ENCODE peak calls at places on chromosome 9, in six cellular contexts. W, A, C, U, S and R are unnamed samples.

GRCh38 chr9:127898433-127899199 is 787 bp downstream of the ST6GALNAC6 start:
- DNase-seq in S (no peak), A (peak; percentile 71), U (no peak), W (peak; percentile 64), C (no peak), R (peak; percentile 95)

GRCh38 chr9:135554718-135555117 is 6.8 kb upstream of the PAEP start:
- DNase-seq in C (no peak), S (no peak), U (no peak), A (no peak), W (no peak), R (no peak)

GRCh38 chr9:79308012-79308411 is 263.8 kb upstream of the TLE4 start:
- DNase-seq in A (no peak), U (no peak), C (no peak), S (no peak), W (no peak), R (no peak)

GRCh38 chr9:120338340-120338739 is 241.6 kb downstream of the CDK5RAP2 start:
- DNase-seq in W (no peak), A (no peak), S (no peak), U (no peak), C (no peak), R (no peak)

GRCh38 chr9:38250279-38251035 is 142.0 kb upstream of the ALDH1B1 start:
- DNase-seq in U (peak; percentile 67), W (no peak), A (no peak), S (no peak), C (no peak), R (no peak)

GRCh38 chr9:134972140-134972539 is 54.4 kb upstream of the FCN1 start:
- DNase-seq in C (no peak), U (no peak), A (no peak), S (no peak), W (no peak), R (no peak)

GRCh38 chr9:92970467-92970923 is 23.2 kb downstream of the FGD3 start:
- DNase-seq in C (peak; percentile 72), U (no peak), A (no peak), W (no peak), S (peak; percentile 48), R (peak; percentile 6)

GRCh38 chr9:130741831-130742449 is 48.4 kb downstream of the EXOSC2 start:
- DNase-seq in U (no peak), A (peak; percentile 59), S (no peak), W (no peak), C (no peak), R (peak; percentile 83)

GRCh38 chr9:116760636-116761035 is 73.5 kb downstream of the TRIM32 start:
- DNase-seq in W (no peak), A (no peak), U (no peak), S (no peak), C (no peak), R (no peak)

GRCh38 chr9:68974901-68975300 is 39.0 kb downstream of the PRKACG start:
- DNase-seq in A (no peak), C (no peak), U (no peak), W (no peak), S (no peak), R (no peak)

GRCh38 chr9:4762108-4762888 is 21.3 kb upstream of the AK3 start:
- DNase-seq in W (peak; percentile 44), A (peak; percentile 73), U (no peak), S (peak; percentile 91), C (peak; percentile 54), R (peak; percentile 85)

GRCh38 chr9:133991211-133991921 is 758 bp downstream of the VAV2 start:
- DNase-seq in S (no peak), W (no peak), U (no peak), A (no peak), C (no peak), R (no peak)

GRCh38 chr9:135463140-135463539 is 16.4 kb upstream of the PPP1R26 start:
- DNase-seq in U (no peak), A (peak; percentile 34), C (no peak), W (no peak), S (peak; percentile 31), R (peak; percentile 63)

GRCh38 chr9:80664327-80665210 is 1024.8 kb downstream of the TLE1 start:
- DNase-seq in U (no peak), A (peak; percentile 9), S (peak; percentile 47), W (no peak), C (no peak), R (peak; percentile 11)

GRCh38 chr9:91451431-91452270 is 28.0 kb upstream of the NFIL3 start:
- DNase-seq in U (no peak), C (no peak), S (no peak), W (no peak), A (no peak), R (peak; percentile 66)

GRCh38 chr9:134830126-134830525 is 50.5 kb upstream of the FCN2 start:
- DNase-seq in U (no peak), S (no peak), A (no peak), C (no peak), W (no peak), R (no peak)

GRCh38 chr9:89482950-89483349 is 15.0 kb downstream of the SEMA4D start:
- DNase-seq in W (no peak), S (no peak), C (no peak), A (no peak), U (no peak), R (no peak)

GRCh38 chr9:81687521-81688261 is 1.7 kb downstream of the TLE1 start:
- DNase-seq in U (no peak), S (peak; percentile 14), C (no peak), W (no peak), A (peak; percentile 29), R (no peak)

GRCh38 chr9:17204611-17205165 is 69.8 kb downstream of the CNTLN start:
- DNase-seq in U (no peak), S (no peak), C (no peak), W (no peak), A (no peak), R (no peak)

GRCh38 chr9:16282216-16282615 is 588.3 kb downstream of the BNC2 start:
- DNase-seq in U (no peak), S (no peak), A (no peak), W (peak; percentile 18), C (no peak), R (peak; percentile 67)

GRCh38 chr9:27880135-27880534 is 306.9 kb upstream of the C9orf72 start:
- DNase-seq in S (no peak), A (no peak), W (no peak), U (no peak), C (no peak), R (no peak)

GRCh38 chr9:108580021-108580439 is 275.8 kb downstream of the ACTL7B start:
- DNase-seq in S (peak; percentile 96), A (peak; percentile 3), W (no peak), U (no peak), C (no peak), R (peak; percentile 57)

GRCh38 chr9:110256142-110256391 is 240 bp downstream of the TXN start:
- DNase-seq in W (no peak), U (no peak), A (no peak), S (no peak), C (no peak), R (no peak)

GRCh38 chr9:113574381-113575262 is 111.1 kb downstream of the RGS3 start:
- DNase-seq in C (no peak), S (peak; percentile 23), W (no peak), U (no peak), A (no peak), R (peak; percentile 29)

GRCh38 chr9:93917121-93917853 is 37.9 kb downstream of the BARX1 start:
- DNase-seq in U (no peak), S (no peak), A (no peak), C (no peak), W (no peak), R (no peak)

GRCh38 chr9:116101516-116101915 is 52.1 kb upstream of the PAPPA start:
- DNase-seq in C (no peak), U (no peak), A (peak; percentile 53), W (no peak), S (no peak), R (peak; percentile 96)

GRCh38 chr9:115034801-115035200 is 83.2 kb downstream of the TNC start:
- DNase-seq in S (no peak), U (no peak), A (peak; percentile 89), W (peak; percentile 59), C (no peak), R (peak; percentile 85)

GRCh38 chr9:115033800-115034199 is 84.2 kb downstream of the TNC start:
- DNase-seq in U (no peak), S (no peak), A (no peak), W (no peak), C (no peak), R (no peak)

GRCh38 chr9:115036691-115037090 is 81.3 kb downstream of the TNC start:
- DNase-seq in W (no peak), S (no peak), C (no peak), A (no peak), U (no peak), R (no peak)

GRCh38 chr9:115038138-115038537 is 79.8 kb downstream of the TNC start:
- DNase-seq in A (no peak), C (no peak), W (no peak), S (no peak), U (no peak), R (peak; percentile 8)

GRCh38 chr9:115035872-115036612 is 81.9 kb downstream of the TNC start:
- DNase-seq in A (peak; percentile 87), U (no peak), S (peak; percentile 61), W (peak; percentile 47), C (no peak), R (peak; percentile 73)
- H3K4me3 ChIP-seq in A (no peak overlapping the region), U (no peak overlapping the region), S (no peak overlapping the region), W (no peak overlapping the region), C (no peak overlapping the region), R (no peak overlapping the region)

GRCh38 chr9:87323933-87324332 is 173.7 kb upstream of the DAPK1 start:
- DNase-seq in W (no peak), C (no peak), S (no peak), A (no peak), U (no peak), R (no peak)

GRCh38 chr9:87322840-87323635 is 174.6 kb upstream of the DAPK1 start:
- DNase-seq in S (no peak), C (no peak), U (no peak), A (peak; percentile 52), W (no peak), R (peak; percentile 78)

GRCh38 chr9:87320485-87320884 is 177.2 kb upstream of the DAPK1 start:
- DNase-seq in A (no peak), S (no peak), U (no peak), W (no peak), C (no peak), R (no peak)

GRCh38 chr9:87327567-87328125 is 170.0 kb upstream of the DAPK1 start:
- DNase-seq in C (no peak), A (no peak), W (no peak), S (no peak), U (no peak), R (no peak)

GRCh38 chr9:87324613-87325194 is 173.0 kb upstream of the DAPK1 start:
- DNase-seq in C (no peak), A (peak; percentile 68), S (peak; percentile 50), U (no peak), W (peak; percentile 20), R (peak; percentile 78)
- TF ChIP-seq CTCF in C (peak; percentile 63), A (peak; percentile 50), S (peak; percentile 49), U (peak; percentile 90), W (peak; percentile 72), R (peak; percentile 73)

GRCh38 chr9:132249690-132250089 is 87.8 kb downstream of the NTNG2 start:
- DNase-seq in S (no peak), A (no peak), U (no peak), W (no peak), C (no peak), R (no peak)
- H3K4me3 ChIP-seq in S (no peak overlapping the region), A (no peak overlapping the region), U (no peak overlapping the region), W (no peak overlapping the region), C (no peak overlapping the region), R (no peak overlapping the region)

GRCh38 chr9:21295992-21296391 is 9.1 kb downstream of the IFNA5 start:
- DNase-seq in U (no peak), A (no peak), S (peak; percentile 51), W (no peak), C (no peak), R (no peak)
- TF ChIP-seq CTCF in U (no peak), A (no peak), S (no peak), W (no peak), C (no peak), R (no peak)